ENCODE peak calls at places on chromosomes 1 and 21, in seven cellular contexts. B is mesendoderm, Q is H9, C is neuronal stem cell, D is SK-N-MC, U is mammary epithelial cell, E is A549. Z is an unnamed sample.

GRCh38 chr21:35095859-35096291 is 46.8 kb upstream of the RUNX1 start:
- DNase-seq in B (no peak), Q (no peak), C (no peak), D (no peak), U (no peak), E (no peak), Z (no peak)

GRCh38 chr1:236685917-236686814 is at the start of gene ACTN2:
- DNase-seq in B (peak), Q (peak), C (peak), D (no peak), U (no peak), E (peak), Z (peak)

GRCh38 chr1:197284325-197284724 is 16.3 kb downstream of the CRB1 start:
- DNase-seq in B (no peak), Q (no peak), C (no peak), D (no peak), U (no peak), E (no peak), Z (no peak)

GRCh38 chr1:84724128-84724860 is 34.0 kb upstream of the SSX2IP start:
- DNase-seq in B (peak), Q (peak), C (no peak), D (no peak), U (no peak), E (peak), Z (no peak)

GRCh38 chr1:235416662-235417049 is 49.4 kb downstream of the TBCE start:
- DNase-seq in B (no peak), Q (no peak), C (no peak), D (no peak), U (peak), E (no peak), Z (peak)

GRCh38 chr1:108502624-108503023 is 52.5 kb downstream of the NBPF6 start:
- DNase-seq in B (no peak), Q (no peak), C (no peak), D (no peak), U (peak), E (no peak), Z (no peak)

GRCh38 chr1:46274224-46275029 is 26.9 kb downstream of the RAD54L start:
- DNase-seq in B (no peak), Q (no peak), C (no peak), D (no peak), U (no peak), E (no peak), Z (no peak)

GRCh38 chr1:208868554-208868953 is 624.4 kb upstream of the PLXNA2 start:
- DNase-seq in B (no peak), Q (no peak), C (no peak), D (no peak), U (no peak), E (no peak), Z (no peak)

GRCh38 chr1:84619383-84620093 is 45.3 kb upstream of the CTBS start:
- DNase-seq in B (peak), Q (no peak), C (no peak), D (peak), U (peak), E (peak), Z (peak)

GRCh38 chr1:71462247-71462646 is 381.4 kb upstream of the ZRANB2 start:
- DNase-seq in B (peak), Q (peak), C (no peak), D (no peak), U (no peak), E (no peak), Z (no peak)

GRCh38 chr1:36988311-36988710 is 46.0 kb downstream of the GRIK3 start:
- DNase-seq in B (no peak), Q (no peak), C (no peak), D (no peak), U (no peak), E (no peak), Z (no peak)

DNA sequence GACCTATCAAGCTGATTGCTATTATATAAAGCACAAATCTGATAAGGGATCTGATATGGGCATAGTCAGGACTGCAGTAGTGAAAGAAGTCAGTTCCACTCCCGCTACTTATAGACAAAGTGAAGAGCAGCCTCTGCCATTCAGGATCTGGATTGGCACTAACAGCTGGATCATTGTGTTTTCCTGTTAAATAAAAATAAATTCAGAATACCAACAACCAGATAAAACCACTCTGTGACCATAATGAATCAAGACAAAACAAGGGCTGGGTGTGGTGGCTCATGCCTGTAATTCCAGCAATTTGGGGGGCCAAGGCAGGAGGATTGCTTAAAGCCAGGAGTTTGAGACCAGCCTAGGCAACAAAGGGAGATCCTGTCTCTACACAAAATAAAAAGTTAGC is 5.0 kb upstream of the GLRX2 start:
- DNase-seq in B (no peak), Q (no peak), C (no peak), D (no peak), U (no peak), E (no peak), Z (no peak)
- H3K27ac ChIP-seq in B (no peak), Q (no peak), C (no peak), D (no peak), U (no peak), E (peak), Z (no peak)

DNA sequence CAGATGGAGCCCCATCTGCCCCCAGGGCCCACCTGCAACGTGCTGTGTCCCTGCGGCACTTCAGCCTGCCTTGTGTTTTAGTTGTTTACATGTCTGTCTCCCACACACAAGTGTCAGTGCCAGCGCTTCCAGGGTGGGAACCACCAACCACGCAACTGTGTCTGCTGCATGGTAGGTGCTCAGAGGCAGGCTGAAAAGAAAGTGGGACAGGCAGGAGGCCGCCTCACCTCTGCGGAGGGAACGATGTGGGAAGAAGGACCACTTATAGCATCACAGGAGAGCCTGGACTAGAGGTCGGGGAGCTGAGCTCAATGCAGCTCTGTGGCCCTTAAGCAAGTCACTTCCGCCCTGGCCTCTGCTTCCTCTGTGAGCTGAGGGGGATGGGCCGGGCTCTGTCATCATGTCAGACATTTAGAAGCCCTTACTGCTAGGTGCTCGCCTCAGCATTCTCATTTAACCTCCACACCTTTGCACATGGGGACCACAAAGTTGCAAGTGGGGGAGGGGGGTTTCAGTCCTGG is 17.8 kb downstream of the SLC9A1 start:
- DNase-seq in B (peak), Q (peak), C (no peak), D (no peak), U (no peak), E (no peak), Z (no peak)
- H3K27ac ChIP-seq in B (no peak), Q (no peak), C (peak), D (no peak), U (no peak), E (no peak), Z (peak)

GRCh38 chr1:100526894-100527293 is 11.0 kb upstream of the GPR88 start:
- DNase-seq in B (no peak), Q (no peak), C (no peak), D (no peak), U (no peak), E (no peak), Z (no peak)

GRCh38 chr1:100530901-100531487 is 6.9 kb upstream of the GPR88 start:
- DNase-seq in B (no peak), Q (no peak), C (no peak), D (no peak), U (peak), E (no peak), Z (no peak)

GRCh38 chr1:100532645-100533044 is 5.3 kb upstream of the GPR88 start:
- DNase-seq in B (no peak), Q (no peak), C (no peak), D (no peak), U (no peak), E (no peak), Z (no peak)

GRCh38 chr1:100530141-100530540 is 7.8 kb upstream of the GPR88 start:
- DNase-seq in B (no peak), Q (no peak), C (no peak), D (no peak), U (no peak), E (no peak), Z (no peak)

GRCh38 chr1:100528861-100529260 is 9.1 kb upstream of the GPR88 start:
- DNase-seq in B (no peak), Q (no peak), C (no peak), D (no peak), U (no peak), E (no peak), Z (no peak)
- H3K27ac ChIP-seq in B (no peak), Q (no peak), C (no peak), D (no peak), U (no peak), E (no peak), Z (no peak)

DNA sequence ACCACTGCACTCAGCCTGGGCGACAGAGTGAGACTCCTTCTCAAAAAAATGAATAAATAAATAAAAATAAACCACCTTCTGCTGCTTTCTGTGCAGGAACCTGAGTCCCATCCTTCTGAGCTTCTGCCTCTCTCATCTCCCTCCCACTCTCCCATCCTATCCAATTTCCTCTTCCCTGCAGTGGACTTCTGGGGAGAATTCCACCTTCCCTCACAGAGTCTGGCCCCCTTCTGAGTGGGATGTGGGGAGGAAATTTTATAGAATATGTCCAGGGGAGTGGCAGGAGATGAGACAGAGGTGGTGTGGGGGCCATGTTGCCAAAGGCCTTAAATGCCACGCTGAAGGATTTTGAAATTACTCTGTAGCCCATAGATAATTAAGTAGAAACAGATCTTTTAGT is 5.4 kb upstream of the EFNA1 start:
- DNase-seq in B (no peak), Q (no peak), C (no peak), D (no peak), U (no peak), E (no peak), Z (no peak)
- H3K27ac ChIP-seq in B (no peak), Q (no peak), C (no peak), D (no peak), U (no peak), E (no peak), Z (no peak)

GRCh38 chr1:6495041-6495441 is 3.6 kb upstream of the PLEKHG5 start:
- DNase-seq in B (no peak), Q (no peak), C (no peak), D (no peak), U (no peak), E (no peak), Z (no peak)
- H3K27ac ChIP-seq in B (no peak), Q (no peak), C (no peak), D (no peak), U (no peak), E (no peak), Z (peak)

GRCh38 chr1:20210736-20211405 is 24.6 kb upstream of the PLA2G2C start:
- DNase-seq in B (no peak), Q (no peak), C (no peak), D (no peak), U (peak), E (peak), Z (peak)

GRCh38 chr1:20209471-20209870 is 23.2 kb upstream of the PLA2G2C start:
- DNase-seq in B (no peak), Q (no peak), C (no peak), D (no peak), U (no peak), E (no peak), Z (no peak)

GRCh38 chr1:20212685-20213331 is 26.5 kb upstream of the PLA2G2C start:
- DNase-seq in B (peak), Q (peak), C (peak), D (no peak), U (peak), E (peak), Z (peak)

GRCh38 chr1:20211511-20211931 is 25.2 kb upstream of the PLA2G2C start:
- DNase-seq in B (no peak), Q (no peak), C (no peak), D (no peak), U (peak), E (peak), Z (peak)

GRCh38 chr1:20212099-20212684 is 25.9 kb upstream of the PLA2G2C start:
- DNase-seq in B (no peak), Q (no peak), C (no peak), D (no peak), U (peak), E (no peak), Z (no peak)
- H3K27ac ChIP-seq in B (no peak), Q (no peak), C (no peak), D (no peak), U (peak), E (peak), Z (peak)

Z was measured in RWPE1.